ENCODE peak calls at places on chromosomes 4 and X, in seven cellular contexts. Y is HCT116, N is GM12865, F is glutamatergic neuron, X is tibial artery, D is cardiac fibroblast, A is bronchial epithelial cell. Z is an unnamed sample.
A peak's percentile ranks its signal among the peaks of the same experiment; 100 is the strongest.

GRCh38 chr4:1300466-1301455 is 11.1 kb downstream of the MAEA start:
- DNase-seq in A (peak; percentile 80), N (no peak), F (no peak), Y (no peak), X (peak; percentile 54), D (peak; percentile 78), Z (no peak)

GRCh38 chr4:150949342-150949741 is 65.7 kb downstream of the LRBA start:
- DNase-seq in F (no peak), Y (no peak), N (no peak), A (no peak), X (no peak), D (no peak), Z (no peak)

GRCh38 chr4:46656071-46656470 is 253.0 kb downstream of the COX7B2 start:
- DNase-seq in N (no peak), D (no peak), Y (no peak), A (no peak), F (no peak), X (no peak), Z (no peak)

GRCh38 chr4:87391783-87392054 is 731 bp upstream of the HSD17B11 start:
- DNase-seq in Y (no peak), F (no peak), A (no peak), D (no peak), X (no peak), N (no peak), Z (no peak)

GRCh38 chrX:47176101-47176740 is 17.4 kb upstream of the UBA1 start:
- DNase-seq in F (no peak), X (no peak), A (no peak), Y (no peak), D (no peak), N (no peak), Z (peak; percentile 38)

GRCh38 chrX:14476169-14476568 is 53.2 kb upstream of the GLRA2 start:
- DNase-seq in N (no peak), D (peak; percentile 0), Y (no peak), A (no peak), X (no peak), F (no peak), Z (no peak)

GRCh38 chr4:149140841-149141240 is 674.8 kb downstream of the IQCM start:
- DNase-seq in Y (no peak), X (no peak), N (no peak), D (peak; percentile 56), F (no peak), A (no peak), Z (no peak)

GRCh38 chr4:33959519-33959918 is 2284.8 kb downstream of the ARAP2 start:
- DNase-seq in N (no peak), X (no peak), F (no peak), D (peak; percentile 16), A (no peak), Y (no peak), Z (no peak)

GRCh38 chr4:87017580-87018061 is 82.8 kb downstream of the AFF1 start:
- DNase-seq in N (no peak), D (peak; percentile 91), X (no peak), A (no peak), F (no peak), Y (no peak), Z (no peak)

GRCh38 chr4:76723916-76724315 is 174.0 kb downstream of the SOWAHB start:
- DNase-seq in X (no peak), Y (peak; percentile 68), N (no peak), F (no peak), D (peak; percentile 80), A (peak; percentile 77), Z (no peak)

GRCh38 chr4:76726631-76727030 is 171.3 kb downstream of the SOWAHB start:
- DNase-seq in N (no peak), Y (no peak), F (no peak), A (no peak), D (no peak), X (no peak), Z (no peak)

GRCh38 chr4:76725039-76725438 is 172.9 kb downstream of the SOWAHB start:
- DNase-seq in F (no peak), D (no peak), A (no peak), Y (no peak), X (no peak), N (no peak), Z (no peak)

GRCh38 chr4:76726141-76726540 is 171.8 kb downstream of the SOWAHB start:
- DNase-seq in X (no peak), N (no peak), D (peak; percentile 31), F (no peak), A (no peak), Y (no peak), Z (no peak)

GRCh38 chr4:76723373-76723772 is 174.6 kb downstream of the SOWAHB start:
- DNase-seq in N (no peak), Y (no peak), F (no peak), X (no peak), A (no peak), D (peak; percentile 34), Z (no peak)
- TF ChIP-seq CTCF in N (no peak), Y (no peak), F (no peak), X (no peak), A (no peak), D (peak; percentile 7), Z (no peak)

GRCh38 chr4:16836324-16836723 is 62.1 kb downstream of the LDB2 start:
- DNase-seq in Y (no peak), D (no peak), X (no peak), A (no peak), N (no peak), F (no peak), Z (no peak)

GRCh38 chr4:16833722-16834121 is 64.7 kb downstream of the LDB2 start:
- DNase-seq in F (no peak), Y (no peak), N (no peak), A (no peak), X (no peak), D (no peak), Z (no peak)

GRCh38 chr4:16835597-16836247 is 62.7 kb downstream of the LDB2 start:
- DNase-seq in A (no peak), Y (no peak), N (no peak), X (no peak), F (no peak), D (no peak), Z (no peak)

GRCh38 chr4:16837475-16837874 is 61.0 kb downstream of the LDB2 start:
- DNase-seq in F (no peak), D (no peak), A (no peak), X (no peak), N (no peak), Y (no peak), Z (no peak)

DNA sequence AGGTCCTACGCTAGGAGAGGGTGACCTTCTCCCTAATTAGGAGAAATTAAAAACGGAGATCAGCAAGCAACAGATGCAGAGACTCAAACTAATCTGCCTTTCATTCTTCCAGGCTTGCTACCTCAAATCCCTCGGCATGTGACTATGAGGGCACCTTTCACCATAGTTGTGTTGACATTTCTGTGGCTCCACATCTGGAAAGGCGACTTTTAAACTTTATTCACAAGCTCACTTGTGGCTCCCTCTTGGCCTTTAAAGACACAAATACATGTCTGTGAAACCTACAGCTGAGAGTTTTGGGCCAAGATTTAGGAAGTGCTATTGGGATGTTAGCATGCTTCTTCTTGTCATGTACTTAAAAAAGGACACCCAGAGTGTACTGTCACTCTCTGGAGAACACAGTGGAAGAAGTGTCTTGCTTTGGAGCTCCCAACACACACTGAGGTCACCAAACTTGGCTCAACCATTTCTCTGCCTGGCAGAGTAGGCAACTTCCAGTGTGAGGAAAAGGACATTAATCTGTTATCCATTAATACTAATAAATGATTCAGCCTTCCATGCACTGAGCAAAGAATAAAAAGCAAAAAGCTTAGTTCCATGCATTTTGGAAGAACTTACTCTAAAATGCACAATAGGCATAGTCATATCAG is 60.1 kb downstream of the LDB2 start:
- DNase-seq in N (no peak), A (no peak), X (no peak), F (no peak), D (no peak), Y (no peak), Z (no peak)
- TF ChIP-seq CTCF in N (no peak), A (no peak), X (no peak), F (no peak), D (no peak), Y (no peak), Z (no peak)

GRCh38 chr4:98639108-98639507 is 19.3 kb downstream of the TSPAN5 start:
- DNase-seq in Y (no peak), A (no peak), X (no peak), N (no peak), D (no peak), F (no peak), Z (no peak)

GRCh38 chr4:98639523-98639922 is 18.9 kb downstream of the TSPAN5 start:
- DNase-seq in A (no peak), D (no peak), F (no peak), Y (no peak), N (peak; percentile 34), X (no peak), Z (no peak)

GRCh38 chr4:98641393-98641792 is 17.0 kb downstream of the TSPAN5 start:
- DNase-seq in D (no peak), N (no peak), Y (no peak), X (no peak), F (no peak), A (no peak), Z (no peak)

GRCh38 chr4:98641906-98642668 is 16.3 kb downstream of the TSPAN5 start:
- DNase-seq in N (no peak), Y (no peak), A (no peak), X (no peak), F (no peak), D (no peak), Z (no peak)

GRCh38 chr4:98638661-98639060 is 19.8 kb downstream of the TSPAN5 start:
- DNase-seq in D (peak; percentile 70), F (no peak), A (no peak), N (no peak), X (no peak), Y (no peak), Z (no peak)
- TF ChIP-seq CTCF in D (no peak), F (no peak), A (no peak), N (no peak), X (no peak), Y (no peak), Z (no peak)

DNA sequence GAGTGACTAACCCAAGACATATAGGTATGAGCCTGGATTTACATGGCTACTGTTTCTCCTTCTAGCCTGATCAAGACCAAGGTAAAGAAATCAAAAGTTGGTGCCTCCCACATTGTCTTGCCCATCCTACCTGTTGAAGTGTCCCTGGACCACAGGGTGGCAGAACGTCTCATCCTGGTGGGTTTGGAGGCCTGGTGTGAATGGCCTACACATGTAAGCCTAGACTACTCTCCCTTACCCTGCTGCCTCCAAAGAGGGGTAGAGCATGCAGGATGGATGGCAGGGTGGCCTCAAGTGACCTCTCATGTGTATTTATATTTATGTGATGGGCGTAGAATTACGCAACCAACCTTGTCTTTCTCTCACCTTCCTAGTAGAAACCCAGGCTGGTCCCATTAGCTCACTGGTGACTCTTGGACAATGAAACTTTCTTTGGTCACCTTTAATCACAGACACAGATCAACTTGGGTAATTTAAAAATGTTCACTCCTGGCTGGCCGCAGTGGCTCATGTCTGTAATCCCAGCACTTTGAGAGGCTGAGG is 73.3 kb upstream of the SOD3 start:
- DNase-seq in X (no peak), N (peak; percentile 2), A (no peak), Y (no peak), D (no peak), F (no peak), Z (no peak)
- TF ChIP-seq CTCF in X (no peak), N (no peak), A (no peak), Y (peak; percentile 2), D (no peak), F (no peak), Z (no peak)